ENCODE peak calls at places on chromosomes 1 and 21, in five cellular contexts. L is GM12891; E is PC-3; M is stimulated activated CD8-positive, alpha-beta memory T cell treated with anti-CD3 and anti-CD28 coated beads, Interleukin-2, amount 100 ng/mL, for 48 hours; D is NCI-H1694 treated with DMSO at 0.1 percent for 48 hours. U is an unnamed sample.

GRCh38 chr21:39022901-39023693 is 160.2 kb downstream of the PSMG1 start:
- DNase-seq in L (no peak), E (no peak), M (no peak), D (no peak), U (no peak)

GRCh38 chr1:92577251-92577895 is 90.6 kb upstream of the GFI1 start:
- DNase-seq in L (no peak), E (peak; percentile 18), M (no peak), D (no peak), U (no peak)

GRCh38 chr1:228423399-228424053 is 6.9 kb upstream of the TRIM17 start:
- DNase-seq in L (no peak), E (no peak), M (no peak), D (no peak), U (no peak)

GRCh38 chr1:89942825-89943658 is 51.9 kb upstream of the ZNF326 start:
- DNase-seq in L (no peak), E (peak; percentile 71), M (no peak), D (no peak), U (no peak)

GRCh38 chr1:116962976-116963639 is 38.5 kb upstream of the CD101 start:
- DNase-seq in L (no peak), E (no peak), M (no peak), D (no peak), U (no peak)

GRCh38 chr1:196007763-196008162 is 600.5 kb downstream of the KCNT2 start:
- DNase-seq in L (no peak), E (peak; percentile 47), M (no peak), D (no peak), U (no peak)

GRCh38 chr1:9529190-9529589 is 10.1 kb upstream of the SLC25A33 start:
- DNase-seq in L (peak; percentile 42), E (peak; percentile 24), M (no peak), D (no peak), U (no peak)

GRCh38 chr1:187460093-187460492 is 631.3 kb downstream of the PLA2G4A start:
- DNase-seq in L (no peak), E (no peak), M (no peak), D (no peak), U (no peak)

GRCh38 chr1:201849372-201850052 is 20.6 kb downstream of the IPO9 start:
- DNase-seq in L (no peak), E (no peak), M (no peak), D (no peak), U (no peak)

GRCh38 chr1:44672254-44672955 is 1.9 kb downstream of the TMEM53 start:
- DNase-seq in L (no peak), E (peak; percentile 93), M (no peak), D (no peak), U (no peak)

GRCh38 chr1:21229246-21230000 is 52.7 kb upstream of the EIF4G3 start:
- DNase-seq in L (no peak), E (peak; percentile 55), M (no peak), D (no peak), U (no peak)

GRCh38 chr1:228964178-228964819 is 229.0 kb downstream of the RHOU start:
- DNase-seq in L (no peak), E (peak; percentile 27), M (no peak), D (no peak), U (no peak)

GRCh38 chr1:44947060-44947773 is 39.2 kb downstream of the EIF2B3 start:
- DNase-seq in L (no peak), E (no peak), M (no peak), D (peak; percentile 99), U (no peak)

GRCh38 chr1:214764502-214764901 is 161.5 kb downstream of the CENPF start:
- DNase-seq in L (no peak), E (no peak), M (no peak), D (no peak), U (peak; percentile 49)

GRCh38 chr1:91070274-91070673 is 48.4 kb upstream of the ZNF644 start:
- DNase-seq in L (no peak), E (no peak), M (no peak), D (no peak), U (no peak)

GRCh38 chr1:200028586-200029034 is 1.1 kb downstream of the NR5A2 start:
- DNase-seq in L (no peak), E (peak; percentile 57), M (no peak), D (peak; percentile 62), U (no peak)

GRCh38 chr1:156664046-156664948 is 12.9 kb downstream of the NES start:
- DNase-seq in L (no peak), E (no peak), M (no peak), D (no peak), U (peak; percentile 28)

GRCh38 chr1:59664167-59664566 is 150.6 kb upstream of the HOOK1 start:
- DNase-seq in L (no peak), E (no peak), M (no peak), D (no peak), U (no peak)

GRCh38 chr1:201140235-201140940 is 13.4 kb upstream of the ASCL5 start:
- DNase-seq in L (no peak), E (no peak), M (no peak), D (no peak), U (no peak)

GRCh38 chr1:35179864-35180263 is 13.1 kb downstream of the SFPQ start:
- DNase-seq in L (no peak), E (no peak), M (no peak), D (no peak), U (no peak)

GRCh38 chr1:113109908-113110554 is 37.0 kb downstream of the LRIG2 start:
- DNase-seq in L (no peak), E (peak; percentile 81), M (no peak), D (no peak), U (no peak)

GRCh38 chr1:109140384-109140783 is 26.5 kb downstream of the ELAPOR1 start:
- DNase-seq in L (no peak), E (no peak), M (no peak), D (no peak), U (no peak)

GRCh38 chr1:60963167-60963909 is 119.0 kb upstream of the NFIA start:
- DNase-seq in L (no peak), E (no peak), M (no peak), D (no peak), U (no peak)

GRCh38 chr1:3022511-3022973 is 1.3 kb downstream of the ACTRT2 start:
- DNase-seq in L (no peak), E (no peak), M (no peak), D (no peak), U (peak; percentile 68)

GRCh38 chr1:173258484-173259264 is 51.5 kb upstream of the TNFSF4 start:
- DNase-seq in L (no peak), E (no peak), M (no peak), D (no peak), U (peak; percentile 18)

GRCh38 chr1:226945106-226945857 is 5.2 kb downstream of the COQ8A start:
- DNase-seq in L (no peak), E (no peak), M (no peak), D (peak; percentile 11), U (no peak)

GRCh38 chr21:28754127-28754611 is 238.5 kb downstream of the LTN1 start:
- DNase-seq in L (no peak), E (no peak), M (no peak), D (no peak), U (no peak)

GRCh38 chr1:19651141-19651737 is 7.1 kb downstream of the NBL1 start:
- DNase-seq in L (peak; percentile 59), E (peak; percentile 16), M (no peak), D (no peak), U (no peak)